ENCODE peak calls at places on chromosome 3, in four cellular contexts. X, W, L and U are unnamed samples.
A peak's percentile ranks its signal among the peaks of the same experiment; 100 is the strongest.

GRCh38 chr3:197371521-197372075 is 73.2 kb upstream of the DLG1 start:
- DNase-seq in X (no peak), W (no peak), L (no peak), U (no peak)

GRCh38 chr3:127964053-127964452 is 49.0 kb downstream of the KBTBD12 start:
- DNase-seq in X (no peak), W (no peak), L (no peak), U (no peak)

GRCh38 chr3:159835126-159835525 is 153.5 kb upstream of the IL12A start:
- DNase-seq in X (no peak), W (no peak), L (no peak), U (no peak)

GRCh38 chr3:75906555-75907112 is 121.3 kb upstream of the ZNF717 start:
- DNase-seq in X (no peak), W (no peak), L (no peak), U (no peak)

GRCh38 chr3:18580268-18580667 is 155.1 kb upstream of the SATB1 start:
- DNase-seq in X (no peak), W (no peak), L (no peak), U (no peak)

GRCh38 chr3:62940763-62941632 is 65.8 kb upstream of the CADPS start:
- DNase-seq in X (no peak), W (no peak), L (no peak), U (no peak)

GRCh38 chr3:159130108-159130507 is 328.3 kb downstream of the MFSD1 start:
- DNase-seq in X (no peak), W (no peak), L (peak; percentile 13), U (no peak)

GRCh38 chr3:132535575-132536441 is 61.3 kb upstream of the ACKR4 start:
- DNase-seq in X (peak; percentile 37), W (peak; percentile 8), L (peak; percentile 69), U (peak; percentile 85)

GRCh38 chr3:54628888-54629368 is 298.9 kb downstream of the LRTM1 start:
- DNase-seq in X (no peak), W (no peak), L (no peak), U (no peak)

GRCh38 chr3:185823280-185824044 is 1.4 kb downstream of the IGF2BP2 start:
- DNase-seq in X (peak; percentile 64), W (no peak), L (no peak), U (peak; percentile 51)

GRCh38 chr3:55169608-55170010 is 241.8 kb upstream of the LRTM1 start:
- DNase-seq in X (no peak), W (no peak), L (no peak), U (no peak)

GRCh38 chr3:112822116-112823055 is 24.3 kb downstream of the CD200R1L start:
- DNase-seq in X (no peak), W (no peak), L (no peak), U (no peak)

GRCh38 chr3:151796105-151796705 is 17.7 kb upstream of the AADAC start:
- DNase-seq in X (no peak), W (no peak), L (no peak), U (no peak)

GRCh38 chr3:151798476-151798875 is 15.4 kb upstream of the AADAC start:
- DNase-seq in X (no peak), W (no peak), L (no peak), U (no peak)

GRCh38 chr3:151792411-151792810 is 21.5 kb upstream of the AADAC start:
- DNase-seq in X (no peak), W (no peak), L (no peak), U (no peak)

GRCh38 chr3:151794080-151794479 is 19.8 kb upstream of the AADAC start:
- DNase-seq in X (no peak), W (no peak), L (no peak), U (peak; percentile 10)

GRCh38 chr3:151795276-151795675 is 18.6 kb upstream of the AADAC start:
- DNase-seq in X (no peak), W (no peak), L (no peak), U (no peak)
- TF ChIP-seq MYC in X (no peak), W (no peak), L (no peak), U (no peak)

GRCh38 chr3:144390786-144391185 is 419.2 kb downstream of the DIPK2A start:
- DNase-seq in X (no peak), W (no peak), L (no peak), U (no peak)
- TF ChIP-seq MAX in X (no peak), W (no peak), L (no peak), U (no peak)

GRCh38 chr3:45002680-45003079 is 23.4 kb upstream of the CLEC3B start:
- DNase-seq in X (no peak), W (no peak), L (no peak), U (no peak)
- H3K36me3 ChIP-seq in X (peaks cover 85% of the 10 kb centered on the region), W (peaks cover 47% of the 10 kb centered on the region), L (peaks cover 74% of the 10 kb centered on the region), U (peaks cover 6% of the 10 kb centered on the region)

DNA sequence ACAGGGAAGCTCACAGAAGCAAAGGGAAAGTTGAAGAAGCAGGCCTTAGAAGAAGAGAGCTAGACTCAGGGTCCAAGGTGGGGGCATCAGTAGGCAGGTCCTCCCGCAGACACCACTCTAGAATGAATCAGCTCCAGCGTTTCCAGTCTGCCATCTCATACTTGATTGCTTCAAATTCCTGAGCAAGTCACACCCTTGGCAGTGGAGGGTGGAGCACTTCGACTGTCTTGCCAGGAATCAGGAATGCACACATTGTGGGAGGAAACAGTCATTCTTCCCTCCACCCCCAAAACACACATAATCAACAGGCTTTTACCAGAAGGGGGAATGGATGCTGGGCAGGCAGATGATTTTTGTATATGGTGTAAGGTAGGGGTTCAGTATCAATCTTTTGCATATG is 78.5 kb downstream of the CHCHD6 start:
- DNase-seq in X (no peak), W (no peak), L (no peak), U (peak; percentile 6)
- TF ChIP-seq MYC in X (no peak), W (no peak), L (no peak), U (no peak)

DNA sequence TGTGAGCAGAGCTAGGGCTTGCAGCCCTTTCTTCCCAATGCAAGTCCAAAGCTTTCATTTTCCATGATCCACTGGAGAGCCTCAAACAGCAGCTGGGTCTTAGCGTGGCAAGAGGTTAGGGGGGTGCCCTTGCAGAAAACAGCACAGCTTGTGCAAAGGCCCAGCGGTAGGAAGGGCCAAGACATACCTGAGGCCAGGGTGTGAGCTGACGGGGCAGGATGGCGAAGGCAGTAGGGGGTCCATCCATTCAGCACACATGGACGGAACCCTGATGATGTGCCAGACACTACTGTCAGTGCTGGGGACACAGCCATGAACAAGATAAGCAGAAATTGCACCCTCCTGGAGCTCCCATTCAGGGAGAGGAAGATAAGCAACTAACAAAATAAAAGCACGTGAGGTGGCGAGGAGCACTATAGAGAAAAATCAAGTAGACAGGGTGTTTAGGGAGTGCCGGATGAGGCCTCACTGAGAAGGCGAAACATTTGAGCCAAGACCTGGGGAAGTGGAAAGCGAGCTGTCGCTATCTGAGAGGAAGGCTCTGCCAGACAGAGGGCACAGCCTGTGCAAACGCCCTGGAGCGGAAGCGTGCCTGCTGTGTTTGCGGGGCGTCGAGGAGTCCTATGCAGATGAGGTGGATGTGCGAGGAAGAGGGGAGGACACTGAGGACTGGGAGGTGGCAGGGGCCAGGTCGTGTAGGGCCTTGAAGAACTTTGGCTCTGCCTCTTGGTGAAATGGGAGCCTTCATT is 43.4 kb downstream of the SLC6A1 start:
- DNase-seq in X (no peak), W (no peak), L (no peak), U (no peak)
- TF ChIP-seq MAX in X (no peak), W (no peak), L (no peak), U (no peak)

GRCh38 chr3:139916271-139916670 is 18.7 kb upstream of the CLSTN2 start:
- DNase-seq in X (no peak), W (no peak), L (no peak), U (no peak)
- H3K36me3 ChIP-seq in X (no peaks in the 10 kb centered on the region), W (no peaks in the 10 kb centered on the region), L (no peaks in the 10 kb centered on the region), U (no peaks in the 10 kb centered on the region)